ENCODE peak calls at places on chromosome 10, in nine cellular contexts. Q, F, U, D, N, X, G, C and R are unnamed samples.

GRCh38 chr10:89283988-89284475 is 17.8 kb upstream of the IFIT2 start:
- DNase-seq in Q (no peak), X (peak; percentile 52), U (peak; percentile 66), D (no peak), F (no peak), C (no peak), G (no peak), N (no peak), R (peak; percentile 51)

GRCh38 chr10:126252884-126253612 is 135.2 kb downstream of the ADAM12 start:
- DNase-seq in G (no peak), N (no peak), U (peak; percentile 97), Q (no peak), X (no peak), D (no peak), F (no peak), C (no peak), R (peak; percentile 50)

GRCh38 chr10:89916481-89916880 is 215.1 kb downstream of the KIF20B start:
- DNase-seq in G (no peak), Q (no peak), C (no peak), N (no peak), X (no peak), D (no peak), U (no peak), F (no peak), R (peak; percentile 17)

GRCh38 chr10:79331709-79332108 is 15.6 kb upstream of the PPIF start:
- DNase-seq in N (no peak), C (peak; percentile 41), D (peak; percentile 43), X (no peak), U (peak; percentile 41), Q (no peak), G (peak; percentile 85), F (no peak), R (peak; percentile 90)

GRCh38 chr10:70378122-70378521 is 4.3 kb downstream of the LRRC20 start:
- DNase-seq in G (no peak), U (peak; percentile 57), N (no peak), Q (no peak), F (no peak), X (no peak), D (no peak), C (no peak), R (no peak)

GRCh38 chr10:43060291-43060690 is 16.6 kb upstream of the RET start:
- DNase-seq in D (no peak), X (peak; percentile 61), N (no peak), G (no peak), F (no peak), Q (no peak), U (no peak), C (no peak), R (no peak)

GRCh38 chr10:71266147-71266917 is 52.7 kb upstream of the SLC29A3 start:
- DNase-seq in F (no peak), N (peak; percentile 20), G (no peak), Q (no peak), C (no peak), D (no peak), U (peak; percentile 54), X (no peak), R (no peak)

GRCh38 chr10:107814865-107815487 is 650.5 kb upstream of the SORCS1 start:
- DNase-seq in U (peak; percentile 84), C (no peak), X (peak; percentile 47), N (peak; percentile 67), F (peak; percentile 61), Q (peak; percentile 1), D (no peak), G (no peak), R (no peak)

GRCh38 chr10:44386546-44387052 is 1.7 kb upstream of the CXCL12 start:
- DNase-seq in U (peak; percentile 66), C (peak; percentile 7), D (no peak), F (peak; percentile 71), G (no peak), Q (no peak), N (no peak), X (peak; percentile 33), R (peak; percentile 74)

GRCh38 chr10:75477681-75478080 is 46.3 kb downstream of the LRMDA start:
- DNase-seq in N (no peak), C (no peak), U (no peak), F (no peak), G (no peak), Q (no peak), D (no peak), X (no peak), R (no peak)

GRCh38 chr10:688621-689426 is 644 bp downstream of the DIP2C start:
- DNase-seq in G (no peak), X (no peak), U (peak; percentile 47), Q (no peak), D (no peak), F (peak; percentile 37), C (no peak), N (no peak), R (peak; percentile 61)

GRCh38 chr10:34731885-34732701 is 83.0 kb downstream of the PARD3 start:
- DNase-seq in N (no peak), G (no peak), Q (no peak), X (no peak), F (no peak), U (no peak), C (no peak), D (no peak), R (no peak)

GRCh38 chr10:77710759-77711682 is 73.4 kb upstream of the KCNMA1 start:
- DNase-seq in D (peak; percentile 39), G (peak; percentile 54), X (peak; percentile 39), Q (peak; percentile 20), U (peak; percentile 65), N (peak; percentile 18), F (peak; percentile 96), C (peak; percentile 73), R (peak; percentile 57)

GRCh38 chr10:36114913-36115312 is 472.8 kb upstream of the FZD8 start:
- DNase-seq in X (no peak), U (no peak), Q (no peak), C (no peak), G (no peak), D (no peak), F (no peak), N (no peak), R (peak; percentile 2)

GRCh38 chr10:323651-324293 is 188.5 kb downstream of the ZMYND11 start:
- DNase-seq in X (peak; percentile 54), U (peak; percentile 86), C (peak; percentile 49), D (no peak), G (peak; percentile 76), F (no peak), N (no peak), Q (no peak), R (peak; percentile 86)

GRCh38 chr10:95133997-95134396 is 60.0 kb upstream of the ACSM6 start:
- DNase-seq in C (no peak), X (no peak), U (no peak), D (no peak), G (no peak), N (no peak), F (no peak), Q (no peak), R (no peak)

GRCh38 chr10:69634759-69635425 is 4.8 kb downstream of the FAM241B start:
- DNase-seq in C (no peak), N (no peak), Q (no peak), U (no peak), F (no peak), X (no peak), G (no peak), D (no peak), R (no peak)